ENCODE peak calls at places on chromosomes 13 and 19, in nine cellular contexts. F is midbrain; T is GDM1; B is stimulated activated CD8-positive, alpha-beta memory T cell treated with anti-CD3 and anti-CD28 coated beads, Interleukin-2, amount 100 ng/mL, for 48 hours; A is fibroblast of the aortic adventitia; L is mesothelial cell of epicardium; Z is left cardiac atrium; E is psoas muscle; O is substantia nigra. Y is an unnamed sample.

GRCh38 chr13:110138700-110139036 is 168.3 kb downstream of the COL4A1 start:
- DNase-seq in A (no peak), E (no peak), T (no peak), B (no peak), Z (no peak), O (no peak), L (no peak), F (no peak), Y (no peak)

GRCh38 chr13:41905600-41906254 is 55.2 kb downstream of the VWA8 start:
- DNase-seq in F (no peak), O (no peak), L (no peak), B (no peak), A (peak; percentile 66), Z (no peak), T (no peak), E (no peak), Y (no peak)

GRCh38 chr13:83232626-83233025 is 649.6 kb downstream of the SLITRK1 start:
- DNase-seq in A (no peak), E (no peak), F (no peak), T (no peak), L (no peak), Z (no peak), O (no peak), B (no peak), Y (no peak)

GRCh38 chr13:106083620-106084350 is 451.7 kb downstream of the EFNB2 start:
- DNase-seq in B (no peak), A (peak; percentile 49), F (peak; percentile 74), E (no peak), Z (no peak), L (no peak), T (no peak), O (peak; percentile 3), Y (no peak)

GRCh38 chr13:49546559-49546958 is 38.8 kb downstream of the RCBTB1 start:
- DNase-seq in A (no peak), Z (no peak), L (no peak), B (no peak), O (no peak), E (no peak), F (no peak), T (no peak), Y (no peak)

GRCh38 chr13:28704919-28705318 is 13.9 kb downstream of the SLC46A3 start:
- DNase-seq in O (no peak), A (no peak), E (no peak), B (no peak), Z (no peak), L (no peak), T (no peak), F (no peak), Y (no peak)

GRCh38 chr19:29834991-29835390 is 23.2 kb downstream of the CCNE1 start:
- DNase-seq in L (no peak), Z (no peak), O (no peak), B (no peak), T (no peak), A (no peak), F (no peak), E (no peak), Y (no peak)

GRCh38 chr13:19862511-19863313 is 737 bp downstream of the ZMYM5 start:
- DNase-seq in L (peak; percentile 20), B (peak; percentile 17), E (peak; percentile 34), T (no peak), O (peak; percentile 50), A (peak; percentile 30), F (peak; percentile 60), Z (peak; percentile 30), Y (no peak)

GRCh38 chr19:35715981-35716734 is 1.6 kb upstream of the KMT2B start:
- DNase-seq in T (no peak), E (peak; percentile 69), F (peak; percentile 72), A (no peak), Z (peak; percentile 73), O (no peak), B (no peak), L (no peak), Y (no peak)

GRCh38 chr13:100546713-100547405 is 41.7 kb downstream of the GGACT start:
- DNase-seq in E (no peak), B (no peak), A (no peak), F (no peak), Z (no peak), O (no peak), L (no peak), T (no peak), Y (no peak)

GRCh38 chr19:46759817-46760333 is 13.6 kb upstream of the STRN4 start:
- DNase-seq in Z (no peak), A (peak; percentile 99), T (no peak), B (no peak), E (peak; percentile 61), L (no peak), O (no peak), F (no peak), Y (no peak)

GRCh38 chr19:41192574-41193419 is at the start of gene CYP2S1:
- DNase-seq in B (peak; percentile 1), L (peak; percentile 27), E (no peak), A (peak; percentile 39), F (no peak), Z (no peak), T (peak; percentile 45), O (no peak), Y (no peak)

GRCh38 chr13:24066405-24067292 is 93.9 kb upstream of the SPATA13 start:
- DNase-seq in E (no peak), L (no peak), F (no peak), T (no peak), O (no peak), Z (no peak), A (no peak), B (no peak), Y (no peak)

GRCh38 chr13:109593230-109593629 is 193.2 kb downstream of the IRS2 start:
- DNase-seq in T (no peak), A (no peak), F (no peak), O (no peak), E (no peak), B (no peak), L (no peak), Z (no peak), Y (no peak)

GRCh38 chr13:31440132-31440531 is 240.4 kb downstream of the B3GLCT start:
- DNase-seq in A (no peak), T (no peak), Z (no peak), O (no peak), F (no peak), L (no peak), E (no peak), B (no peak), Y (no peak)

GRCh38 chr19:47768604-47769003 is 9.9 kb upstream of the SELENOW start:
- DNase-seq in B (no peak), F (no peak), T (no peak), O (no peak), E (no peak), L (no peak), A (no peak), Z (no peak), Y (no peak)

GRCh38 chr13:60572003-60572792 is 175.2 kb downstream of the TDRD3 start:
- DNase-seq in L (no peak), B (no peak), E (no peak), F (no peak), O (no peak), T (peak; percentile 23), Z (no peak), A (peak; percentile 63), Y (no peak)

GRCh38 chr13:78147905-78148304 is 229.3 kb upstream of the EDNRB start:
- DNase-seq in B (no peak), A (peak; percentile 87), O (no peak), L (no peak), T (no peak), Z (no peak), F (no peak), E (no peak), Y (peak; percentile 62)

GRCh38 chr13:71303144-71303543 is 563.9 kb downstream of the DACH1 start:
- DNase-seq in T (no peak), F (no peak), A (no peak), E (no peak), B (no peak), Z (no peak), L (no peak), O (no peak), Y (no peak)

GRCh38 chr13:25561842-25562241 is 190.1 kb downstream of the ATP8A2 start:
- DNase-seq in B (no peak), F (no peak), A (no peak), E (no peak), O (no peak), T (no peak), L (no peak), Z (no peak), Y (no peak)

GRCh38 chr13:110677731-110678545 is 28.0 kb downstream of the CARS2 start:
- DNase-seq in B (peak; percentile 27), A (no peak), F (no peak), L (no peak), Z (no peak), O (no peak), E (no peak), T (no peak), Y (peak; percentile 17)

GRCh38 chr19:4624301-4624700 is 15.0 kb upstream of the TNFAIP8L1 start:
- DNase-seq in O (no peak), T (no peak), Z (no peak), A (no peak), B (no peak), E (no peak), L (no peak), F (no peak), Y (no peak)

GRCh38 chr13:51646041-51646670 is 61.9 kb downstream of the WDFY2 start:
- DNase-seq in E (no peak), Z (no peak), B (no peak), T (no peak), O (no peak), F (no peak), A (no peak), L (no peak), Y (no peak)

GRCh38 chr19:3443840-3444694 is 36.3 kb downstream of the SMIM24 start:
- DNase-seq in E (no peak), A (no peak), T (peak; percentile 28), L (no peak), Z (peak; percentile 83), B (no peak), O (no peak), F (peak; percentile 15), Y (no peak)

GRCh38 chr13:43473437-43473836 is 313.3 kb downstream of the ENOX1 start:
- DNase-seq in L (no peak), E (no peak), F (no peak), Z (no peak), T (no peak), A (peak; percentile 28), B (no peak), O (no peak), Y (no peak)

GRCh38 chr13:82713681-82714405 is 1168.4 kb downstream of the SLITRK1 start:
- DNase-seq in A (peak; percentile 65), L (no peak), O (no peak), Z (no peak), T (no peak), E (no peak), F (no peak), B (no peak), Y (peak; percentile 31)

GRCh38 chr13:102197193-102197592 is 204.7 kb downstream of the FGF14 start:
- DNase-seq in B (no peak), T (no peak), O (no peak), F (no peak), E (no peak), Z (no peak), L (no peak), A (peak; percentile 12), Y (no peak)

GRCh38 chr13:24613128-24613527 is 67.1 kb upstream of the ATP12A start:
- DNase-seq in T (no peak), F (no peak), O (no peak), Z (no peak), B (no peak), E (no peak), L (no peak), A (no peak), Y (no peak)

GRCh38 chr19:1950640-1951039 is 9.7 kb downstream of the CSNK1G2 start:
- DNase-seq in B (no peak), E (no peak), Z (no peak), O (no peak), A (no peak), L (no peak), F (no peak), T (no peak), Y (no peak)

GRCh38 chr13:91346848-91347211 is 657 bp upstream of the MIR17HG start:
- DNase-seq in E (no peak), F (peak; percentile 31), O (peak; percentile 24), B (peak; percentile 30), L (no peak), A (no peak), Z (peak; percentile 20), T (peak; percentile 55), Y (no peak)

GRCh38 chr19:39327990-39328705 is 7.5 kb upstream of the LRFN1 start:
- DNase-seq in A (peak; percentile 77), E (peak; percentile 84), L (peak; percentile 78), Z (peak; percentile 85), O (peak; percentile 55), B (peak; percentile 76), F (peak; percentile 85), T (peak; percentile 26), Y (no peak)

Y was measured in non-pigmented ciliary epithelial cell.